ENCODE peak calls at places on chromosome 1, in six cellular contexts. V is CD4-positive, alpha-beta T cell; C is naive thymus-derived CD4-positive, alpha-beta T cell; B is HCT116; H is endothelial cell of umbilical vein; S is thoracic aorta. T is an unnamed sample. For H3K9me3, the result is how much of the 10 kb centered on the place peaks cover.

GRCh38 chr1:62989497-62989896 is 205.6 kb downstream of the ATG4C start:
- DNase-seq in V (no peak), C (no peak), B (peak), H (no peak), S (no peak), T (no peak)

GRCh38 chr1:221439008-221439733 is 302.7 kb downstream of the DUSP10 start:
- DNase-seq in V (peak), C (no peak), B (peak), H (peak), S (no peak), T (peak)

GRCh38 chr1:30715216-30715615 is 8.2 kb downstream of the MATN1 start:
- DNase-seq in V (no peak), C (no peak), B (no peak), H (no peak), S (no peak), T (no peak)

GRCh38 chr1:150577557-150578277 is 1.7 kb downstream of the MCL1 start:
- DNase-seq in V (no peak), C (peak), B (no peak), H (no peak), S (no peak), T (no peak)

GRCh38 chr1:92701147-92701546 is 83.8 kb downstream of the EVI5 start:
- DNase-seq in V (no peak), C (no peak), B (no peak), H (no peak), S (no peak), T (no peak)

GRCh38 chr1:55640708-55641473 is 425.7 kb upstream of the USP24 start:
- DNase-seq in V (peak), C (peak), B (no peak), H (peak), S (no peak), T (peak)

GRCh38 chr1:24888971-24889670 is 41.0 kb downstream of the RUNX3 start:
- DNase-seq in V (no peak), C (no peak), B (no peak), H (no peak), S (no peak), T (no peak)

GRCh38 chr1:33176362-33176850 is 5.4 kb downstream of the TRIM62 start:
- DNase-seq in V (no peak), C (no peak), B (no peak), H (no peak), S (no peak), T (no peak)

GRCh38 chr1:229229137-229229720 is 41.7 kb upstream of the RAB4A start:
- DNase-seq in V (no peak), C (no peak), B (no peak), H (no peak), S (no peak), T (no peak)

GRCh38 chr1:233242827-233243483 is 52.6 kb downstream of the PCNX2 start:
- DNase-seq in V (no peak), C (no peak), B (no peak), H (peak), S (no peak), T (no peak)

GRCh38 chr1:241021286-241021685 is 335.7 kb downstream of the RGS7 start:
- DNase-seq in V (no peak), C (no peak), B (no peak), H (no peak), S (no peak), T (no peak)

GRCh38 chr1:154839691-154840090 is 30.4 kb downstream of the KCNN3 start:
- DNase-seq in V (no peak), C (no peak), B (no peak), H (no peak), S (no peak), T (no peak)
- H3K27ac ChIP-seq in V (no peak), C (no peak), B (no peak), H (peak), S (no peak), T (no peak)

DNA sequence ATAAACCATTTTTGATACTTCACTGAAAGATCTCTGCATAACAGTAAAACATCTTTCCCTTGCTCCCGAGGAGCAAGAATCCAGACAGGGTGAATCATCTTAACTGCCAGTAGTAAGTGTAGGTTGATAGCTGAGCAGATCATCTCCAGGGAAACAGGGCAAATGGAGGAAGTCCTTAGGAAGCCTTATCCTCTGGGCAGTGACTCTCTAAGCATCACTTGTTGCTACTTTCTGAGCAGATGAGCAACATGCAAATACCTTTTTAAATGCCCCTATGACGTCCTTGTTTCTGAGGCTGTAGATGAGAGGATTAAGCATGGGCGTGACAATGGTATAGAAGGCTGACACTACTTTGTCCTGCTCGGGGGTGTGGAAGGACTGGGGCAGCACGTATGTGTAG is 8.9 kb downstream of the OR2T11 start:
- DNase-seq in V (no peak), C (no peak), B (no peak), H (no peak), S (no peak), T (no peak)
- H3K9me3 ChIP-seq in V (under half), C (under half), B (under half), H (under half), S (under half), T (under half)

GRCh38 chr1:159944623-159945455 is 574 bp downstream of the IGSF9 start:
- DNase-seq in V (no peak), C (no peak), B (no peak), H (no peak), S (no peak), T (no peak)

GRCh38 chr1:159947942-159948341 is 2.5 kb upstream of the IGSF9 start:
- DNase-seq in V (no peak), C (no peak), B (no peak), H (no peak), S (no peak), T (no peak)

GRCh38 chr1:159943908-159944622 is 1.3 kb downstream of the IGSF9 start:
- DNase-seq in V (no peak), C (no peak), B (no peak), H (no peak), S (no peak), T (no peak)

GRCh38 chr1:159946242-159947187 is 1.1 kb upstream of the IGSF9 start:
- DNase-seq in V (no peak), C (no peak), B (no peak), H (no peak), S (no peak), T (no peak)

GRCh38 chr1:159945483-159946241 is at the start of gene IGSF9:
- DNase-seq in V (peak), C (peak), B (peak), H (peak), S (no peak), T (peak)
- H3K27ac ChIP-seq in V (no peak), C (no peak), B (peak), H (no peak), S (no peak), T (no peak)

GRCh38 chr1:5565281-5565680 is 426.9 kb downstream of the NPHP4 start:
- DNase-seq in V (no peak), C (no peak), B (no peak), H (no peak), S (no peak), T (no peak)
- H3K9me3 ChIP-seq in V (under half), C (under half), B (under half), H (under half), S (under half), T (under half)

DNA sequence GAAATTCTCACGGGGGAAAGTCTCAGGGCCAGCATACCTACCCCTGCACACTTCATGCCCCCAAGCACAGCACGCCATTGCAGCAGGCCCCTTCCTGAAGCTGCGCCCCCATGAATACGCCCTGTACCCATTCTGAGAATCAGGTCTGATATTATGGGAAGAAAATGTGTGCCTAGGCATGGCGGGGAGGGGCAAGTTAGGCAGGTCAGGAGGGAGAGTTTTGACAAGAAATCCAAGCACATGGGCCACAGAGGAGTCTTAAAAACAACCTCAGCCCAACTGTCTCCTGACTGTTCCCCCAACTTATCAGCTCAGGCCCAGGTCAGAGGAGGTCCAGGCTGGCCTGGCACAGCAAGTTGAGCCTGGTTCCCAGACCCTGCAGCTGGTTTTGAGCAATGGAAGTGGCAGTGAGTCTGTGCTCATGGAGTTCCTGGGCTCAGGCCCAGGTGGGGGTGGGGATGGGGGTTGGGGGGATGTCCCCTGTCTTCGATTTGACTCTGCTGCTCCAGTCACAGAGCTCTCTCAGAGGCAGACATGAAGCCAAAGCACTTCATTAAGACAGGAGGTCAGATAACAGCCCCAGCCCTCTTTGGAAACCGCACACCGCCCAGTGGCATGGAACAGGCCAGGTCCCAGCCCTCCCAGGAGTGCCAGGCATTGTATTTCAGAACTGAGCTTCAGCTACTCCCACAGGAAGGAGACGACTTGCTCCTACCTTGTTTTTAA is 20.6 kb upstream of the BCAR3 start:
- DNase-seq in V (no peak), C (no peak), B (no peak), H (no peak), S (no peak), T (no peak)
- H3K27ac ChIP-seq in V (no peak), C (no peak), B (peak), H (peak), S (no peak), T (no peak)

GRCh38 chr1:2914702-2915101 is 106.6 kb upstream of the ACTRT2 start:
- DNase-seq in V (no peak), C (no peak), B (no peak), H (no peak), S (no peak), T (no peak)
- H3K9me3 ChIP-seq in V (under half), C (under half), B (under half), H (under half), S (under half), T (under half)

DNA sequence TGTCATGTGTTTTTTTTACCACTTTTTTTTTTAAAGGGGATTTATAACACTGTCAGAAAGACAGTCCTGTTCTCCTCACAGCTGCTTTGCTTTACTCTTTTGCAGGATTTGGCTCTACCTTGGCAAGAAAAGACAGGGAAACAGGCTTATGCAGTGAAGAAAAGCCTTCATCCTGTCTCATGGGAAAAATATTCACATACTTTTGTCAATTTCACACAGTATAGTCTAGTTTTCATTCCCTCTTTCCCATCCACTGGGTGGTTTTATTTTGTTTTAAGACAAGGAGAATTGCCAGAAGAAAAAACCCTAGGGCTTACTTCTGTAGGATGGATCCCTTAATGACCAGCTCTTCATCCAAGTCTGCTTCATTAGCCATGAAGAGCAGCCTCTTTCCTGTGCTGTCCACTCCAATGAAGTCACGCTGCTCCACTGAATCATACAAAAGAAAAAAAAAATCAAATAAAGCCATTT is 60.0 kb downstream of the EIF2B3 start:
- DNase-seq in V (no peak), C (no peak), B (no peak), H (no peak), S (no peak), T (no peak)
- H3K27ac ChIP-seq in V (no peak), C (no peak), B (no peak), H (no peak), S (no peak), T (no peak)

GRCh38 chr1:246989901-246990300 is 18.0 kb downstream of the ZNF695 start:
- DNase-seq in V (no peak), C (no peak), B (no peak), H (no peak), S (no peak), T (no peak)

GRCh38 chr1:246988316-246988715 is 19.5 kb downstream of the ZNF695 start:
- DNase-seq in V (no peak), C (no peak), B (no peak), H (no peak), S (no peak), T (no peak)

DNA sequence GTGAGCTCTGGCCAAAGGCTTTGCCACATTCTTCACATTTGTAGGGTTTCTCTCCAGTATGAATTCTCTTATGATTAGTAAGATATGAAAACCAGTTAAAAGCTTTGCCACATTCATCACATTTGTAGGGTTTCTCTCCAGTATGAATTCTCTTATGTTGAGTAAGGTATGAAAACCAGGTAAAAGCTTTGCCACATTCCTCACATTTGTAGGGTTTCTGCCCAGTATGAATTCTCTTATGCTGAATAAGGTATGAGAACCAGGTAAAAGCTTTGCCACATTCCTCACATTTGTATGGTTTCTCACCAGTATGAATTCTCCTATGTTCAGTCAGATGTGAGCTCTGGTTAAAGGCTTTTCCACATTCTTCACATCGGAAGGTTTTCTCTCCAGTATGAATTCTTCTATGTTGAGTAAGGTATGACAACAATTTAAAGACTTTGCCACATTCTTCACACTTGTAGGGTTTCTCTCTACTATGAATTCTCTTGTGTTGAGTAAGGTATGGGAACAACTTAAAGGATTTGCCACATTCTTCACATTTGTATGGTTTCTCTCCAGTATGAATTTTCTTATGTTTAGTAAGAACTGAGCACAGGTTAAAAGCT is 20.7 kb downstream of the ZNF695 start:
- DNase-seq in V (no peak), C (no peak), B (no peak), H (no peak), S (no peak), T (no peak)
- H3K9me3 ChIP-seq in V (half or more), C (under half), B (half or more), H (under half), S (half or more), T (under half)

T was measured in CD8-positive, alpha-beta memory T cell.